ENCODE peak calls at places on chromosomes 12 and 14, in five cellular contexts. Y is Peyer's patch, S is cardiac muscle cell, C is heart right ventricle, A is A549. W is an unnamed sample. For H3K9me3 and H3K4me1, the result is how much of the 10 kb centered on the place peaks cover.

GRCh38 chr14:95465936-95466335 is 50.5 kb downstream of the SYNE3 start:
- DNase-seq in Y (no peak), S (no peak), C (no peak), A (no peak), W (no peak)

GRCh38 chr14:22282429-22282828 is 306.6 kb downstream of the DAD1 start:
- DNase-seq in Y (no peak), S (no peak), C (no peak), A (no peak), W (no peak)

GRCh38 chr12:11746024-11746771 is 96.7 kb downstream of the ETV6 start:
- DNase-seq in Y (no peak), S (peak), C (no peak), A (no peak), W (no peak)

GRCh38 chr14:91059576-91060471 is 617 bp downstream of the RPS6KA5 start:
- DNase-seq in Y (peak), S (peak), C (no peak), A (peak), W (peak)

GRCh38 chr12:6532051-6532926 is 2.0 kb upstream of the GAPDH start:
- DNase-seq in Y (peak), S (peak), C (no peak), A (peak), W (peak)

GRCh38 chr12:19894803-19895202 is 455.5 kb downstream of the AEBP2 start:
- DNase-seq in Y (no peak), S (peak), C (no peak), A (no peak), W (no peak)

GRCh38 chr12:2756756-2757155 is 38.0 kb upstream of the FKBP4 start:
- DNase-seq in Y (no peak), S (no peak), C (no peak), A (no peak), W (no peak)

GRCh38 chr12:97940629-97941028 is 478.0 kb downstream of the RMST start:
- DNase-seq in Y (no peak), S (peak), C (no peak), A (no peak), W (no peak)

GRCh38 chr12:78559441-78559840 is 305.1 kb upstream of the SYT1 start:
- DNase-seq in Y (no peak), S (no peak), C (no peak), A (no peak), W (no peak)

GRCh38 chr12:114185036-114185435 is 218.9 kb upstream of the RBM19 start:
- DNase-seq in Y (no peak), S (no peak), C (no peak), A (no peak), W (no peak)

GRCh38 chr14:77593501-77593911 is 22.9 kb downstream of the SPTLC2 start:
- DNase-seq in Y (no peak), S (peak), C (no peak), A (no peak), W (no peak)

GRCh38 chr14:49484180-49484579 is 102.0 kb downstream of the RPS29 start:
- DNase-seq in Y (no peak), S (no peak), C (no peak), A (no peak), W (no peak)

GRCh38 chr12:3145036-3145435 is 67.9 kb downstream of the TSPAN9 start:
- DNase-seq in Y (peak), S (no peak), C (peak), A (no peak), W (no peak)

GRCh38 chr12:40105515-40106201 is at the start of gene SLC2A13:
- DNase-seq in Y (peak), S (peak), C (peak), A (peak), W (peak)

GRCh38 chr14:85533821-85534271 is 3.9 kb downstream of the FLRT2 start:
- DNase-seq in Y (no peak), S (peak), C (no peak), A (peak), W (no peak)

GRCh38 chr12:91139264-91139663 is 28.0 kb upstream of the LUM start:
- DNase-seq in Y (no peak), S (peak), C (no peak), A (no peak), W (no peak)

GRCh38 chr12:131163189-131163738 is 209.6 kb downstream of the ADGRD1 start:
- DNase-seq in Y (no peak), S (no peak), C (no peak), A (no peak), W (no peak)

GRCh38 chr12:120225852-120226640 is 25.1 kb upstream of the RPLP0 start:
- DNase-seq in Y (peak), S (no peak), C (peak), A (no peak), W (no peak)

GRCh38 chr12:67275380-67275913 is 6.3 kb downstream of the CAND1 start:
- DNase-seq in Y (no peak), S (no peak), C (no peak), A (no peak), W (no peak)

GRCh38 chr12:54004841-54005530 is 3.8 kb upstream of the HOXC8 start:
- DNase-seq in Y (no peak), S (no peak), C (no peak), A (no peak), W (no peak)

GRCh38 chr12:40117818-40118217 is 11.9 kb upstream of the SLC2A13 start:
- DNase-seq in Y (no peak), S (no peak), C (no peak), A (no peak), W (no peak)

DNA sequence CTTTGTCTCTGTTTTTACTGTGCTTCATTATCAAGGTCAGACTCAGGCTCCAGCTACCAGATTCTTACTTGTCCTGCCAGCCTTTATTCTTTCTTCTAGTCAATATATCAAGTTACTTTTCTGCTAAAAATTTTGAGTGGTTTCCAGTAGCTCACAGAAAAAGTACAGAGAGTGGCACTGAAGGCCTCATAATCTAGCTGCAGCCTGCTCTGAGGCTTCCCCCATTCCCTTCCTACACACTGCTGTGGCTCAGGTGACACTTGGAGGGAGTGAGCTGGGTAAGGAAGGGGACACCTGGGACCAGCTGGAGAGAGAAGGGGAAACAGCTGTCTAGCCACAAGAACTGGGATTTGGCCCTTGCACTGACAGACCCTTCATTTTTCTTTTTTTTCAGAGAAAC is 25.4 kb downstream of the TTC6 start:
- DNase-seq in Y (no peak), S (no peak), C (no peak), A (no peak), W (no peak)
- H3K9me3 ChIP-seq in Y (under half), S (under half), C (under half), A (under half), W (under half)

DNA sequence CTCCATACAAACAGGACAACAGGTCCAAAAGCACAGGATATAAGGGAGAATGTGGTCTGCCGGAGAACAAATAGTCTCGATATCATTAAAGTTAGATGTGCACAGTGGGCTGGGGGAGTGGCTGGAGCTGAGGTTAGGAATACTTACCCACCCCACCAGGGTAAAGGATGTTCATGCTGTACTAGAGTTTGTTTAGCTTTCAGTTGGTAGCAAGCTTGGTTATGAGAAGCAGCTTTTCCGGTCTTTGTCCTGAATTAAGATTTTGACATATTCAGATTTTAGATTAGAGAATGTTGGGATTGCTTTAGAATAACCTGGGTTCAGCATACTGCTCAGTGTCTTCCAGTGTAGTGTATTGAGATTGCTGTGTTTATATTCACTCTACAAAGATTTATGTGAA is 16.7 kb downstream of the RASSF8 start:
- DNase-seq in Y (no peak), S (no peak), C (no peak), A (no peak), W (no peak)
- H3K4me1 ChIP-seq in Y (under half), S (under half), C (under half), A (under half), W (under half)

GRCh38 chr14:105846312-105846711 is 319.9 kb downstream of the TMEM121 start:
- DNase-seq in Y (no peak), S (no peak), C (no peak), A (no peak), W (no peak)
- H3K9me3 ChIP-seq in Y (under half), S (under half), C (under half), A (under half), W (under half)

GRCh38 chr12:113056381-113056630 is 224 bp upstream of the DTX1 start:
- DNase-seq in Y (no peak), S (no peak), C (no peak), A (no peak), W (no peak)

GRCh38 chr12:113057565-113058485 is 1.3 kb downstream of the DTX1 start:
- DNase-seq in Y (no peak), S (no peak), C (no peak), A (no peak), W (no peak)

GRCh38 chr12:113056631-113057488 is at the start of gene DTX1:
- DNase-seq in Y (no peak), S (peak), C (peak), A (no peak), W (peak)

GRCh38 chr12:113054948-113055486 is 1.5 kb upstream of the DTX1 start:
- DNase-seq in Y (no peak), S (no peak), C (no peak), A (no peak), W (no peak)

DNA sequence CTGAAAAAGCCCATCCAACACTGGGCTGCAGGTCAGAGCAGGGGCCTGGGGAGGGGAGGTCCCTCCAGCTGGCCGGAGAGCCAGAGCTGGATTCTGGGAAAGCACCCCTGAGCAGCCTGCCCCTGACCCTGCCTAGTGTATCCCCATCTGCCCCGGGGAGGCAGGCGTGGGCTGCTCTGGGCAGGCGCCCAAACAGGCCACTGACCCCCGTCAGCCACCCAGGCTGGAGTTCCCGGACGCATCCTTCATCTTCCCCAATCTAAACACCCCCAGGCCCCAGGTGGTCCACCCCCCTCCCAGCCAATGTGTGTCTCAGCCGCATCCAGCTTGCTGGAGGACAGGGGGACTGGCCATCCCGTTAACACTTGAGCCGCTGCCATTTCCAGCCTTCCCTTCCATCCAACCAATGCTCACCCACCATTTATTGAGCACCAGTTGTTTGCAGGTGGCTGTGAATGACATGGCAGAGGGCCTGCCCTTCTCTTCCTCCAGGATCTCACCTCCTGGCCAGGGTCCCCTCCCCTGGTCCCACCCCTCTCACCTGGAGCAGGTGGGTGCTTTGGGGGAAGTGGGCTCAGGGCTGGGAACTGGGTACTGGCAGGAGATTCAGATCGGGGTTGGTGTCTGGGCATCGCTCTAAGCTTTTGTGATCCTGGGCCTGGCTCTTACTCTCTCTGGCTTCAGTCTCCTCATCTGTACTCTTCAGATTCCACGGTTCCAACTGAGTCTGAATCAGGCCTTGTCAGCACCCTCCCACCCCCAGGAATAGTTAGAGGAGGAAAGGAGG is 743 bp upstream of the DTX1 start:
- DNase-seq in Y (no peak), S (no peak), C (no peak), A (no peak), W (no peak)
- H3K4me1 ChIP-seq in Y (under half), S (under half), C (under half), A (under half), W (under half)

GRCh38 chr14:105863296-105864108 is 337.1 kb downstream of the TMEM121 start:
- DNase-seq in Y (peak), S (no peak), C (no peak), A (no peak), W (peak)

GRCh38 chr14:105860615-105861580 is 334.5 kb downstream of the TMEM121 start:
- DNase-seq in Y (peak), S (no peak), C (no peak), A (no peak), W (no peak)

GRCh38 chr14:105861985-105862465 is 335.6 kb downstream of the TMEM121 start:
- DNase-seq in Y (no peak), S (no peak), C (no peak), A (no peak), W (no peak)

GRCh38 chr14:105864116-105864515 is 337.7 kb downstream of the TMEM121 start:
- DNase-seq in Y (no peak), S (no peak), C (no peak), A (no peak), W (no peak)

GRCh38 chr14:105862581-105863239 is 336.3 kb downstream of the TMEM121 start:
- DNase-seq in Y (no peak), S (no peak), C (no peak), A (no peak), W (peak)
- H3K9me3 ChIP-seq in Y (under half), S (under half), C (under half), A (under half), W (under half)

GRCh38 chr14:68380304-68380840 is 412.5 kb downstream of the ZFP36L1 start:
- DNase-seq in Y (no peak), S (no peak), C (no peak), A (no peak), W (no peak)
- H3K4me1 ChIP-seq in Y (under half), S (under half), C (half or more), A (under half), W (under half)

W was measured in HAP-1.